ENCODE peak calls at places on chromosome 16, in seven cellular contexts. One of them, this sample, is unnamed.

GRCh38 chr16:26905336-26905735 is 161.4 kb upstream of the C16orf82 start:
- DNase-seq in upper lobe of right lung: no peak
- DNase-seq in fibroblast of lung: peak; percentile 44
- DNase-seq in A549: no peak
- DNase-seq in mucosa of descending colon: no peak
- DNase-seq in fibroblast of mammary gland: peak; percentile 43
- DNase-seq in neural progenitor cell: no peak
- DNase-seq in this sample: peak; percentile 52

GRCh38 chr16:56136256-56136655 is 55.0 kb upstream of the GNAO1 start:
- DNase-seq in upper lobe of right lung: no peak
- DNase-seq in fibroblast of lung: no peak
- DNase-seq in A549: no peak
- DNase-seq in mucosa of descending colon: no peak
- DNase-seq in fibroblast of mammary gland: no peak
- DNase-seq in neural progenitor cell: no peak
- DNase-seq in this sample: no peak

GRCh38 chr16:67538666-67539101 is 10.1 kb downstream of the RIPOR1 start:
- DNase-seq in upper lobe of right lung: no peak
- DNase-seq in fibroblast of lung: peak; percentile 54
- DNase-seq in A549: no peak
- DNase-seq in mucosa of descending colon: no peak
- DNase-seq in fibroblast of mammary gland: no peak
- DNase-seq in neural progenitor cell: peak; percentile 20
- DNase-seq in this sample: peak; percentile 51

GRCh38 chr16:12507366-12507765 is 296.3 kb downstream of the CPPED1 start:
- DNase-seq in upper lobe of right lung: no peak
- DNase-seq in fibroblast of lung: no peak
- DNase-seq in A549: no peak
- DNase-seq in mucosa of descending colon: no peak
- DNase-seq in fibroblast of mammary gland: peak; percentile 23
- DNase-seq in neural progenitor cell: no peak
- DNase-seq in this sample: peak; percentile 20

GRCh38 chr16:60230666-60231065 is 1496.5 kb upstream of the GOT2 start:
- DNase-seq in upper lobe of right lung: no peak
- DNase-seq in fibroblast of lung: no peak
- DNase-seq in A549: no peak
- DNase-seq in mucosa of descending colon: no peak
- DNase-seq in fibroblast of mammary gland: no peak
- DNase-seq in neural progenitor cell: no peak
- DNase-seq in this sample: no peak

GRCh38 chr16:70715113-70715711 is 29.4 kb upstream of the MTSS2 start:
- DNase-seq in upper lobe of right lung: peak; percentile 82
- DNase-seq in fibroblast of lung: peak; percentile 99
- DNase-seq in A549: peak; percentile 87
- DNase-seq in mucosa of descending colon: no peak
- DNase-seq in fibroblast of mammary gland: peak; percentile 97
- DNase-seq in neural progenitor cell: no peak
- DNase-seq in this sample: peak; percentile 98

GRCh38 chr16:47016700-47017133 is 43.2 kb upstream of the DNAJA2 start:
- DNase-seq in upper lobe of right lung: no peak
- DNase-seq in fibroblast of lung: no peak
- DNase-seq in A549: no peak
- DNase-seq in mucosa of descending colon: no peak
- DNase-seq in fibroblast of mammary gland: no peak
- DNase-seq in neural progenitor cell: no peak
- DNase-seq in this sample: no peak

GRCh38 chr16:57619606-57620315 is 8.7 kb upstream of the ADGRG1 start:
- DNase-seq in upper lobe of right lung: peak; percentile 81
- DNase-seq in fibroblast of lung: no peak
- DNase-seq in A549: no peak
- DNase-seq in mucosa of descending colon: peak; percentile 88
- DNase-seq in fibroblast of mammary gland: no peak
- DNase-seq in neural progenitor cell: no peak
- DNase-seq in this sample: no peak

GRCh38 chr16:21272253-21272652 is 5.8 kb downstream of the CRYM start:
- DNase-seq in upper lobe of right lung: no peak
- DNase-seq in fibroblast of lung: no peak
- DNase-seq in A549: no peak
- DNase-seq in mucosa of descending colon: no peak
- DNase-seq in fibroblast of mammary gland: no peak
- DNase-seq in neural progenitor cell: no peak
- DNase-seq in this sample: no peak

GRCh38 chr16:14088155-14088753 is 17.1 kb downstream of the MRTFB start:
- DNase-seq in upper lobe of right lung: no peak
- DNase-seq in fibroblast of lung: peak; percentile 72
- DNase-seq in A549: no peak
- DNase-seq in mucosa of descending colon: no peak
- DNase-seq in fibroblast of mammary gland: peak; percentile 77
- DNase-seq in neural progenitor cell: no peak
- DNase-seq in this sample: peak; percentile 64

GRCh38 chr16:27704252-27704651 is 154.3 kb downstream of the KATNIP start:
- DNase-seq in upper lobe of right lung: no peak
- DNase-seq in fibroblast of lung: no peak
- DNase-seq in A549: no peak
- DNase-seq in mucosa of descending colon: no peak
- DNase-seq in fibroblast of mammary gland: no peak
- DNase-seq in neural progenitor cell: no peak
- DNase-seq in this sample: no peak

GRCh38 chr16:84368327-84368996 is at the start of gene ATP2C2:
- DNase-seq in upper lobe of right lung: peak; percentile 92
- DNase-seq in fibroblast of lung: no peak
- DNase-seq in A549: no peak
- DNase-seq in mucosa of descending colon: peak; percentile 88
- DNase-seq in fibroblast of mammary gland: no peak
- DNase-seq in neural progenitor cell: peak; percentile 69
- DNase-seq in this sample: no peak

GRCh38 chr16:10242916-10243315 is 60.7 kb upstream of the GRIN2A start:
- DNase-seq in upper lobe of right lung: no peak
- DNase-seq in fibroblast of lung: no peak
- DNase-seq in A549: no peak
- DNase-seq in mucosa of descending colon: no peak
- DNase-seq in fibroblast of mammary gland: no peak
- DNase-seq in neural progenitor cell: no peak
- DNase-seq in this sample: no peak

GRCh38 chr16:10245002-10245401 is 62.8 kb upstream of the GRIN2A start:
- DNase-seq in upper lobe of right lung: no peak
- DNase-seq in fibroblast of lung: no peak
- DNase-seq in A549: no peak
- DNase-seq in mucosa of descending colon: no peak
- DNase-seq in fibroblast of mammary gland: no peak
- DNase-seq in neural progenitor cell: no peak
- DNase-seq in this sample: no peak

GRCh38 chr16:10242076-10242475 is 59.8 kb upstream of the GRIN2A start:
- DNase-seq in upper lobe of right lung: no peak
- DNase-seq in fibroblast of lung: no peak
- DNase-seq in A549: no peak
- DNase-seq in mucosa of descending colon: no peak
- DNase-seq in fibroblast of mammary gland: no peak
- DNase-seq in neural progenitor cell: no peak
- DNase-seq in this sample: no peak

DNA sequence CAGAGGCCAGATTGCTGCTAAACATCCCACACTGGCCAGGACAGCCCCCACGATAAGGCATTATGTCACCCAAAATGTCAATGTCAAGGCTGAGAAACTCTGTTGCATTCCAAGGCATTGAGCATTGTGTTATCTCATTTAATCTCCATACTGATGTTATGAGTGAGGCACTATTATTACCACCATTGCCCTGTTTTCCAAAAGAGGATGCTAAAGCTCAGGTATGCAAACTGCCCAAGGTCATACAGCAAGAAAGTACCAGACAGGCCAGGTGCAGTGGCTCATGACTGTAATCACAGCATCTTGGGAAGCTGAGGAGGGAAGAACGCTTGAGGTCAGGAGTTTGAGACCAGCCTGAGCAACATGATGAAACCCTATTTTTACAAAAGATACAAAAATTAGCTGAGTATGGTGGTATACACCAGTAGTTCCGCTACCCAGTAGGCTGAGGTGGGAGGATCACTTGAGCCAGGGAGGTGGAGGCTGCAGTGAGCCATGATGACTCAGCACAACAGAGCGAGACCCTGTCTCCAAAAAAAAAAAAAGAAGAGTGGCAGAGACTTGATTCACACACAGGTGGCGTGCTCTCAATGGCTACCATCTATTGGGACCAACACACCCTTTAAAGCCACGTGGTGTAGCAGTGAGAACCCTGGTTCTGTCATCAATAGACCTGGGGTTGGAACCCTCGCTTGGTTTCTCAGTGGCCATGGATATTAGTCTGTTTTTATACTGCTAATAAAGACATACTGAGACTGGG is 58.8 kb upstream of the GRIN2A start:
- DNase-seq in upper lobe of right lung: no peak
- DNase-seq in fibroblast of lung: no peak
- DNase-seq in A549: no peak
- DNase-seq in mucosa of descending colon: no peak
- DNase-seq in fibroblast of mammary gland: no peak
- DNase-seq in neural progenitor cell: no peak
- DNase-seq in this sample: no peak
- TF ChIP-seq CTCF in upper lobe of right lung: no peak
- TF ChIP-seq CTCF in fibroblast of lung: no peak
- TF ChIP-seq CTCF in A549: no peak
- TF ChIP-seq CTCF in mucosa of descending colon: no peak
- TF ChIP-seq CTCF in fibroblast of mammary gland: no peak
- TF ChIP-seq CTCF in neural progenitor cell: no peak
- TF ChIP-seq CTCF in this sample: no peak

DNA sequence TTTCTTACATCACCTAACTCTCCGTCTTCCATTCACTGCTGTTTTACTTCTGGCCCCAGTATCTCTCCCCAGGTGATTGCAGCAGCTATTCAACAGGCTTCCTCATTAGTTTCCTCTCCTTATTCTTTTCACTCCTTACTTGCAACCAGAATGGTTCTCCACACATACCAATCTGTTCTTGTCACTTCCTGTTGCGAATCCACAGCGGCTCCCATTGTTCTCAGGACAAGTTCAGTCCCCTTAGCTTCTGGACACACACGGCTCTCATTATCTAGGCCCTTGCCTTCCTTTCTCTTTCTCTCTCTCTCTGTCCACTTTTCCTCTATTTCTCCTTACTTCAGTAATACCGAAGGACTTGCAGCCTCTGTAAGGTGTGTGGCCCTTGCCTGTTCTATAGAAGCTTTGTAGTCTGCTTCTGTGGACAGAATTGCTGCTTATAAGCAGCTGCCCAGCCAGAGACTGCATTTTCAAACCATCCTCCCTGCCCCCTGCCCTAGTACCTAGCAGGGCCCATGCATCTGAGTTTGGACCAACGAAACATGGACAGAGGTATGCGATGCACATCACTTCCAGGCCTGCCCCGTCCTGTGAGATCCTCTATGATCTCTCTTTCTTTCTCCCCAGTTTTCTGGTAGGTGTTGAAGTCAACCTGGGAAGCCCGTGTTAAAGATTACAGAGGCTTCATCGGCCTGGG is 45.7 kb downstream of the VAT1L start:
- DNase-seq in upper lobe of right lung: no peak
- DNase-seq in fibroblast of lung: peak; percentile 59
- DNase-seq in A549: no peak
- DNase-seq in mucosa of descending colon: no peak
- DNase-seq in fibroblast of mammary gland: peak; percentile 32
- DNase-seq in neural progenitor cell: peak; percentile 65
- DNase-seq in this sample: peak; percentile 25
- H3K4me3 ChIP-seq in upper lobe of right lung: no peak overlapping the region
- H3K4me3 ChIP-seq in fibroblast of lung: no peak overlapping the region
- H3K4me3 ChIP-seq in A549: no peak overlapping the region
- H3K4me3 ChIP-seq in mucosa of descending colon: no peak overlapping the region
- H3K4me3 ChIP-seq in fibroblast of mammary gland: no peak overlapping the region
- H3K4me3 ChIP-seq in neural progenitor cell: no peak overlapping the region
- H3K4me3 ChIP-seq in this sample: no peak overlapping the region

DNA sequence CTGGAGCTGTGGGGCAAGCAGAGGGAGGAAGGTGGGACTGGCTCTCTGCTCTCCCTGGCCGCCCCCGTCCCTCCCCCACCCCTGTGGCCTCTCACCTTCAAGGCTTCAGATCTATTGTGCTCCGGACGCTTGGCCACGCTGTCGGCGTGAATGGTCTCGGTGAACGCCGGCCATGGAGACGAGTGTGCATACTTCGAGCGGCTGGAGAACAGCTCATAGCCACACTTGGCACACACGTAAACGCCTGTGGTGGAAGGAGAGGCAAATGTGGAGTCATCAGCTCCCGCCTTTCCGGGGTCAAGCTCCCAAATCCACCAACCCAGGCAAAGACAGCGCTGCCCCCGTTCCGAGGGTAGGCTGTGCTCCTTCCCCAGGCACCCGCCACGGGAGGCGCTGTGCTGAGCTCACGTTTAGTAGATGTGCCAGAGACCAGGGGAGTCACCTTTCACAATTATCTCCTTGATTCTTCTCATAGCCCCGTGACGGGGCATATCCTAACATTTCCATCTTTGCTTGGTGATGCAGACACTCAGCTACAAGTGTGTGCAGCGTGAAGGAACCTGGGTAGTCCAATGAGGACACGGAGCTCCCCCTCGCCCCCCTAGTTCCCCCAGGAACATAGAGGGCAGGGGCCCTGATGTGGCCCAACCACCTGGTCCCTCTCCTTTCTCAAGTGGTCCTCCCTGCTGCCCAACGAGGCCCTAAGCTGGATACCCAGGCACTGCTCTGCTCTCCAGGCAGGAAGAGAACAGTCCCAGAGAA is 1.7 kb downstream of the MSRB1 start:
- DNase-seq in upper lobe of right lung: no peak
- DNase-seq in fibroblast of lung: peak; percentile 33
- DNase-seq in A549: no peak
- DNase-seq in mucosa of descending colon: no peak
- DNase-seq in fibroblast of mammary gland: no peak
- DNase-seq in neural progenitor cell: peak; percentile 58
- DNase-seq in this sample: no peak
- TF ChIP-seq CTCF in upper lobe of right lung: no peak
- TF ChIP-seq CTCF in fibroblast of lung: peak; percentile 29
- TF ChIP-seq CTCF in A549: peak; percentile 11
- TF ChIP-seq CTCF in mucosa of descending colon: no peak
- TF ChIP-seq CTCF in fibroblast of mammary gland: no peak
- TF ChIP-seq CTCF in neural progenitor cell: peak; percentile 35
- TF ChIP-seq CTCF in this sample: no peak

DNA sequence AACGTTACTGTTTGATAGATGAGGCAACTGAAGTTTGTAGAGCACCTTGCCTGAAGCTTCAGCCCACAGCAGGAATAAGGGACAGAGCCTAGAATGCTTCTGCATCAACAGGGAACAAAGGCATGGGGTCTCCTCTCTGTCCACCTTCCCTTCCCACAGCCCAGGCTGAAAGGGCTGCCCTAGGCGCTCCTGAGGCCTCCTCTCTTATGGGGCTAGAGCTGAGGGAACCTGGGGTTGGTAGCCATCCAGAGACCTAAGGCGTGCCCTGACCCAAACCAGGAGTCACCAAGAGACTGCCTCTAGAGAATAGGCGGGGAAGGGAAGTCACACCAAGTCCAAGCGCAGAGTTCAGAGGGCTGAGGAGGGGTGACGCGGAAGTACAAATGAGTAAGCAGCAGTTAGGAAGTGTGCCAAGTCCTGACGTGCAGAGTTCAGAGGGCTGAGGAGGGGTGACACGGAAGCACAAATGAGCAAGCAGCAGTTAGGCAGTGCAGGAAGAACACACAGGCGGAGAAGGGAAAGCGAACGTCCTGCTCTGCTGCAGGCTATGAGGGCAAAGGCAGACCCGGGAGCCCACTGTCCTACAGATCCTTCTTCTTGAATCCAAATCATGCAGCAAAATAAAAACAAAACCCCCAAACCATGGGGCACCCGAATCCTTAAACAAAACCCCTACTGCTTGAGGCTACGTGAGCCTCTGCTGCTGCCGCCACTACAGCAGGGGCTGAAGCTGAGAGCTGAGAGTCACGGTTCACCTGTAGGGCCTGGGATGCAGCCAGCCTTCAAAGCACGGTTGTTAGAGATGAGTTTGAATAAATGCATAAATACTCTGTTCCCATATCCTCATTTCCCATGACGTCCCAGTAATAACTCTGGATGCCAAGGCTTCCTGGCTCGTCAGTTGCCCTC is 2.7 kb upstream of the SPG7 start:
- DNase-seq in upper lobe of right lung: peak; percentile 89
- DNase-seq in fibroblast of lung: peak; percentile 98
- DNase-seq in A549: peak; percentile 96
- DNase-seq in mucosa of descending colon: peak; percentile 99
- DNase-seq in fibroblast of mammary gland: peak; percentile 99
- DNase-seq in neural progenitor cell: no peak
- DNase-seq in this sample: peak; percentile 98
- H3K4me3 ChIP-seq in upper lobe of right lung: peak overlapping the region; percentile 31
- H3K4me3 ChIP-seq in fibroblast of lung: no peak overlapping the region
- H3K4me3 ChIP-seq in A549: peak overlapping the region; percentile 27
- H3K4me3 ChIP-seq in mucosa of descending colon: no peak overlapping the region
- H3K4me3 ChIP-seq in fibroblast of mammary gland: no peak overlapping the region
- H3K4me3 ChIP-seq in neural progenitor cell: no peak overlapping the region
- H3K4me3 ChIP-seq in this sample: no peak overlapping the region

This sample was measured in foreskin fibroblast.